ENCODE peak calls at places on chromosomes 13 and 19, in four cellular contexts. M is WTC11, H is uterus, P is fibroblast of lung. C is an unnamed sample.

GRCh38 chr19:4916292-4917082 is 7.2 kb downstream of the UHRF1 start:
- DNase-seq in M (no peak), H (no peak), P (no peak), C (no peak)

GRCh38 chr13:59883885-59884284 is 279.8 kb downstream of the DIAPH3 start:
- DNase-seq in M (no peak), H (no peak), P (no peak), C (no peak)

GRCh38 chr19:56538761-56539263 is at the start of gene ZFP28:
- DNase-seq in M (peak; percentile 61), H (peak; percentile 78), P (no peak), C (peak; percentile 49)

GRCh38 chr19:3375221-3376088 is 9.1 kb downstream of the NFIC start:
- DNase-seq in M (no peak), H (peak; percentile 94), P (peak; percentile 85), C (no peak)

GRCh38 chr13:51998723-51999471 is 12.4 kb downstream of the ATP7B start:
- DNase-seq in M (no peak), H (no peak), P (no peak), C (no peak)

GRCh38 chr19:2429917-2430570 is 2.7 kb upstream of the TIMM13 start:
- DNase-seq in M (no peak), H (no peak), P (no peak), C (no peak)

GRCh38 chr13:50679321-50679720 is 164.2 kb downstream of the DLEU7 start:
- DNase-seq in M (no peak), H (no peak), P (peak; percentile 76), C (no peak)

GRCh38 chr13:104171132-104171531 is 1104.9 kb upstream of the SLC10A2 start:
- DNase-seq in M (no peak), H (no peak), P (no peak), C (no peak)

GRCh38 chr13:76846363-76846762 is 39.8 kb downstream of the KCTD12 start:
- DNase-seq in M (no peak), H (no peak), P (no peak), C (no peak)

GRCh38 chr19:36421749-36422481 is 3.5 kb upstream of the ZFP82 start:
- DNase-seq in M (no peak), H (no peak), P (peak; percentile 24), C (no peak)

GRCh38 chr19:50827476-50827875 is 3.9 kb upstream of the KLK1 start:
- DNase-seq in M (no peak), H (no peak), P (no peak), C (no peak)

GRCh38 chr19:33377586-33378475 is 4.3 kb downstream of the CEBPG start:
- DNase-seq in M (no peak), H (no peak), P (peak; percentile 15), C (no peak)

GRCh38 chr13:78816154-78816553 is 157.2 kb upstream of the OBI1 start:
- DNase-seq in M (no peak), H (no peak), P (no peak), C (no peak)

GRCh38 chr13:99992376-99992775 is 10.8 kb downstream of the ZIC2 start:
- DNase-seq in M (no peak), H (no peak), P (no peak), C (no peak)

GRCh38 chr13:99995104-99995502 is 13.5 kb downstream of the ZIC2 start:
- DNase-seq in M (no peak), H (no peak), P (no peak), C (no peak)

GRCh38 chr13:99992912-99993311 is 11.3 kb downstream of the ZIC2 start:
- DNase-seq in M (no peak), H (no peak), P (peak; percentile 48), C (no peak)

GRCh38 chr13:99995503-99996176 is 14.1 kb downstream of the ZIC2 start:
- DNase-seq in M (no peak), H (no peak), P (no peak), C (no peak)

DNA sequence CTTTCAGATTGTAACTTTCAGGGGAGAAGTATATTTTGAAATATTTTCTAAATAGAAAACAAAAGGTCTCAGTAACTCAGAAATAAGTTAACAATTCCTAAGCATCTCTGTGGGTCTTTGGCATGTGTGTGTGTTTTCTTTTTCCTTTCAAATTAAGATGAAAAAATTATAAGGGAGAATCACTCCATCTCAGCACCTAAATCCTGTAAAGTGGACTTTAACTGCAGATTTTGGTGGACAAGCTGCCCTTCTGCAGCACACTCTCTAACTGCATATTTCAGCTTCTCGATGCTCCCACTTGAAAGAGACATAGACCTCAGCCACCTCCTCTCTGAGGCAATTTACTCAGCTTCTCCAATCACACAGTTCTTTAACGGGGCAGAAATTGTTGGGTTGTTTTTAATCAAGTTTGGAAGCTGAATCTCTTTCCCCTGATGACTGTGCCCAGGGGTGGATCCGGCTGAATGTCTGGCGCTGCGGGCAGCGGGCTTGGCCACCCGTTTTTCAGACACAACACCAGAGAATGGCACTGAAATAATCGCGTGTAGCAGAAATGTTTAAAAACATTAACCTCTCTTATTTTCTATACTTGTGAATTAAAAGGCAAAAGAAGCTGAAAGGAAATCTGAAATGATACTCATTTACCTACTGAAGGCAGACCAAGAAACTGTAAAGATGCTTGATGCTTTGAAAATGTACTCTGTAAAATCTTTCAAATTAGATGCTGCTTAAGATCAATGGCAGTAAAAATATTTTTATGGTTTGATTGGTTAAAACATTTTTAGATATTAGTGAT is 12.3 kb downstream of the ZIC2 start:
- DNase-seq in M (no peak), H (no peak), P (no peak), C (no peak)
- TF ChIP-seq CTCF in M (no peak), H (no peak), P (no peak), C (no peak)

GRCh38 chr19:41309225-41310030 is 544 bp upstream of the CCDC97 start:
- DNase-seq in M (no peak), H (no peak), P (no peak), C (no peak)

GRCh38 chr19:41311613-41312012 is 1.6 kb downstream of the CCDC97 start:
- DNase-seq in M (no peak), H (no peak), P (peak; percentile 9), C (no peak)

GRCh38 chr19:41311072-41311471 is 1.1 kb downstream of the CCDC97 start:
- DNase-seq in M (no peak), H (no peak), P (no peak), C (no peak)

GRCh38 chr19:41308450-41309224 is 1.3 kb upstream of the CCDC97 start:
- DNase-seq in M (peak; percentile 99), H (peak; percentile 95), P (peak; percentile 74), C (peak; percentile 96)

DNA sequence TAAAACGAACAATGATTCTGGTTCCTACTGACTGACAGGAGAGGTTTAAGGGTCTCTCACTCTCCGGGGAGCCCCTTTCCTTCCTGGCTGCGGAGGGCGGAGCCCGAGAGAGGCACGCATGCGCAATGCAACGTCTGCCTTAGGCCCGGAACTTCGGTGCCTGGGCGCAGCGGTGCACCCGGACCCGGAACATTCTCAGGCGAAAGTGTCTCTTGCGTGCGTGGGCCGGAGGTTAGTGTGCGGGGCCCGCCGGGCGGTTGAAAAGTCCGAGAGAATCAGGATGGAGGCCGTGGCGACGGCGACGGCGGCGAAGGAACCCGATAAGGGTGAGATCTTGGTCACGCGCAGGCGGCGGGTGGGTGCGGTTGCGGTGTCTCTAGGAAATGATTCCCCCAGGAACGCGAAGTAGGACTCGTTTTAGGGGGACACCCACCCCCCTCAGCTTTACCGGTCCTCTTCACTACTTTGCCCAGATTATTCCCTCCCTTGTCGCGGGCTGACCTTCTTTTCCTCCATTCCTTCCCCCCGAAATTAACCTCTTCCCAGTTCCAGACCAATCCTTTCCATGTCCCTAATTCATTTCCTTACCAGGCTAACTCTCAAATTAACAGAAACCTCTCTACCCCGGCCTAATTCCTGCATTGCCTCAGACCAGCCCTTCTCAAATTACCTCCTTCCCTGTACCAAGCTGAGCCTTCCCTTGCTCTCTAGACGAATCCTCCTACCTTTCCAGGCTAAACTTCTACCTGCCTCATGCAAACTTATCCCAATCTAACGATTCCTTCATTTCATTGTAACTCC is at the start of gene CCDC97:
- DNase-seq in M (peak; percentile 88), H (peak; percentile 85), P (peak; percentile 83), C (peak; percentile 76)
- TF ChIP-seq CTCF in M (no peak), H (no peak), P (no peak), C (no peak)

GRCh38 chr19:19335408-19336158 is 15.0 kb downstream of the MAU2 start:
- DNase-seq in M (no peak), H (no peak), P (no peak), C (no peak)

GRCh38 chr19:19334989-19335344 is 14.3 kb downstream of the MAU2 start:
- DNase-seq in M (no peak), H (no peak), P (no peak), C (no peak)

GRCh38 chr19:19336597-19336996 is 16.0 kb downstream of the MAU2 start:
- DNase-seq in M (no peak), H (no peak), P (no peak), C (no peak)

GRCh38 chr19:19338082-19338481 is 17.5 kb downstream of the MAU2 start:
- DNase-seq in M (no peak), H (no peak), P (peak; percentile 81), C (no peak)

DNA sequence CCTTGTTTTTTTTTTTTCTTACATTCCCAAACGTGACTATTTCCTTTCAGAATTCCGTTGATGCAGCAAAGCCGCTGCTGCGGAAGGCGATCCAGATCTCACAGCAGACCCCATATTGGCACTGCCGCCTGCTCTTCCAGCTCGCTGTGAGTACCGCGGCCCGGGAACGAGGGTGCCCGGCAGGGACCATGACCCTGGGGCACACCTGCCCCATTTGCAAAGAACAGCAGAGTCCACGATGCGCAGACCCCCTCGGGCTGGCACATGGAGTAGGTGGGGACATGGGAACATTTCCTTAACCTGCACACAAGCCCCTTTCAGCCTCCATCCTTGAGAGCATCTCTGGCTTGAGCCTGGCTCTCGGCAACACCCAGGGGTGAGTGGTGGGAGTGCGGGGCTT is 16.5 kb downstream of the MAU2 start:
- DNase-seq in M (no peak), H (no peak), P (no peak), C (no peak)
- TF ChIP-seq CTCF in M (no peak), H (no peak), P (no peak), C (no peak)

DNA sequence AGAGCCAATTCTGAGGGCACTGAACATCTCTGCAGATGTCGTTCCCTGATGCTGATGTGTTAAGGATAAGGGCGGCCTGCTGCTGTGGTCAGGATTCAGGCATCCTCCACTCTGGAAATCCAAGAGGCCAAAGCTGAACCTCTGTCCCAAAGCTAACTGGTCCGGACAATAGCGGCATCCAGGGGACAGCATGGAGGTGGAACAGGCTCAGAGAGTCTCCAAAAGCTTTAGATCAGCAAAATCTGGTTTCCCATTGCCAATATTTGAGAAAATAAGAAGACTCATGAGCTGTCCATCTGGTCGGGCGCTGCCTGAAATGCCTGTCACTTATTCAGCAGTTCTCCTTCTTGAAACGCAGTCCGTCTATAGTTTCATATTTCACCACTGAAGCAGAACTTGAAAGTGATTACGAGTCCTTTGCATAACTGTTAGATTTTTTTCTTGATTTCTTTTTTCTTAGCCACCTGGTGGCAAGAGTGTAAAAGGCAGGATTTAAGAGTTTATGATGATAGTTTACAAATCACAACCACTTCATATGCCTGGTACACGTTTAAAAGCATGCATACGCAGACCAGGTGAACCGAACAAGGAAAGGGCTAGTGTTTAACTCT is 45.9 kb downstream of the GGACT start:
- DNase-seq in M (no peak), H (no peak), P (peak; percentile 29), C (no peak)
- TF ChIP-seq CTCF in M (peak; percentile 28), H (peak; percentile 32), P (peak; percentile 34), C (peak; percentile 58)

DNA sequence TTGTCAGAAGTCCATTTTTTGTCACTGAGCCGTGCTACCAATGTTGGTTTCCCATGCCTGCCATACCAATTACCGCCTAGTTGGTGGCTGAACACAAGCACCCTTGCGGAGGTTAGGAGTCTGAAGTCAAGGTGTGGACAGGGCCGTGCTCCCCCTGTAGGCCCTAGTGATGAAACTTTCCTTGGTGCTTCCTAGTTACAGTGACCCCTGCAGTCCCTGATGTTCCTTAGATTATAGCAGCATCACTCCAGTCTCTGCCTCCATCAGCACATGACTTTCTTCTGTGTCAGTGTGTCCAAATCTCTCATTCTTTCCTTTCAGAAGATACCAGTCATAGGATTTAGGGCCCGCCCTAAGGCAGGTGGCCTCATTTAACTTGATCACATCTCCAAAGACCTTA is 99.0 kb downstream of the MYO16 start:
- DNase-seq in M (peak; percentile 57), H (no peak), P (no peak), C (no peak)
- TF ChIP-seq CTCF in M (peak; percentile 32), H (no peak), P (no peak), C (peak; percentile 41)